ENCODE peak calls at places on chromosome 20, in six cellular contexts. S, Q, M, L, Y and R are unnamed samples.

GRCh38 chr20:36578642-36579041 is 5.2 kb downstream of the TGIF2 start:
- DNase-seq in S (no peak), Y (no peak), Q (no peak), M (no peak), L (no peak), R (no peak)

GRCh38 chr20:15643713-15644112 is 929.5 kb downstream of the KIF16B start:
- DNase-seq in Q (no peak), M (no peak), Y (no peak), L (no peak), S (peak; percentile 16), R (no peak)

GRCh38 chr20:37231970-37232620 is 29.5 kb downstream of the GHRH start:
- DNase-seq in S (no peak), M (no peak), L (no peak), Q (no peak), Y (no peak), R (no peak)

GRCh38 chr20:31595654-31596411 is 9.3 kb upstream of the ID1 start:
- DNase-seq in Y (peak; percentile 68), L (no peak), S (peak; percentile 74), Q (no peak), M (no peak), R (peak; percentile 89)

GRCh38 chr20:35942243-35942642 is 12.1 kb downstream of the SCAND1 start:
- DNase-seq in Y (no peak), Q (no peak), L (no peak), M (no peak), S (no peak), R (no peak)

GRCh38 chr20:48425776-48426175 is 402.0 kb downstream of the PREX1 start:
- DNase-seq in L (no peak), Y (no peak), Q (no peak), S (no peak), M (no peak), R (no peak)

GRCh38 chr20:49541733-49542513 is 26.0 kb downstream of the PTGIS start:
- DNase-seq in L (peak; percentile 47), M (peak; percentile 55), Q (peak; percentile 50), Y (peak; percentile 64), S (peak; percentile 81), R (no peak)

GRCh38 chr20:18020931-18021330 is 36.8 kb downstream of the OVOL2 start:
- DNase-seq in S (no peak), Y (no peak), L (no peak), M (no peak), Q (no peak), R (no peak)

GRCh38 chr20:381581-382290 is 1.2 kb downstream of the TRIB3 start:
- DNase-seq in L (peak; percentile 50), Q (peak; percentile 36), S (peak; percentile 64), Y (peak; percentile 43), M (peak; percentile 76), R (no peak)

GRCh38 chr20:53611449-53611894 is 17.8 kb upstream of the ZNF217 start:
- DNase-seq in Y (no peak), Q (no peak), M (no peak), S (peak; percentile 65), L (peak; percentile 95), R (peak; percentile 53)